ENCODE peak calls at places on chromosome 12, in ten cellular contexts. T is NCI-H2081, O is progenitor cell of endocrine pancreas, Z is NCI-H510A treated with DMSO at 0.1 percent for 48 hours, B is renal cortical epithelial cell, A is fibroblast of the aortic adventitia, Q is mucosa of descending colon, D is ELR, V is neural crest cell, H is EL. N is an unnamed sample.

GRCh38 chr12:120740871-120741270 is 15.2 kb downstream of the ACADS start:
- DNase-seq in D (no peak), V (no peak), H (no peak), T (no peak), O (no peak), Q (no peak), B (no peak), A (no peak), Z (no peak), N (no peak)

GRCh38 chr12:32756476-32757158 is 920 bp upstream of the YARS2 start:
- DNase-seq in A (peak), B (no peak), Q (peak), H (peak), D (peak), V (peak), O (no peak), T (no peak), Z (no peak), N (no peak)

GRCh38 chr12:105453306-105453705 is 122.8 kb downstream of the C12orf75 start:
- DNase-seq in B (no peak), D (no peak), V (no peak), Q (no peak), O (no peak), H (no peak), Z (no peak), A (no peak), T (no peak), N (no peak)

GRCh38 chr12:66636771-66637170 is 42.1 kb downstream of the GRIP1 start:
- DNase-seq in H (no peak), D (no peak), T (no peak), O (no peak), V (no peak), Q (no peak), A (no peak), Z (no peak), B (no peak), N (no peak)

GRCh38 chr12:1761857-1762256 is 58.5 kb upstream of the LRTM2 start:
- DNase-seq in D (no peak), Q (no peak), T (no peak), Z (no peak), A (no peak), V (no peak), B (no peak), H (no peak), O (no peak), N (no peak)

GRCh38 chr12:79455314-79455713 is 235.4 kb downstream of the PAWR start:
- DNase-seq in Z (no peak), B (peak), A (peak), T (no peak), V (no peak), H (no peak), D (no peak), O (no peak), Q (no peak), N (peak)

GRCh38 chr12:26810330-26810729 is 22.7 kb downstream of the ITPR2 start:
- DNase-seq in T (no peak), Z (no peak), O (no peak), B (peak), Q (no peak), V (no peak), D (peak), A (peak), H (peak), N (peak)

GRCh38 chr12:111256629-111257434 is 112.1 kb downstream of the PHETA1 start:
- DNase-seq in H (no peak), T (no peak), Q (no peak), D (no peak), O (no peak), A (no peak), Z (no peak), V (no peak), B (no peak), N (no peak)

GRCh38 chr12:179131-179884 is 34.6 kb downstream of the SLC6A12 start:
- DNase-seq in Q (no peak), Z (peak), D (peak), A (no peak), H (no peak), V (no peak), B (peak), O (no peak), T (peak), N (no peak)

GRCh38 chr12:83199069-83199468 is 512.4 kb downstream of the TMTC2 start:
- DNase-seq in T (no peak), B (no peak), Z (no peak), H (no peak), D (no peak), A (no peak), Q (no peak), O (no peak), V (no peak), N (no peak)

GRCh38 chr12:59036973-59037807 is 116.9 kb upstream of the LRIG3 start:
- DNase-seq in O (no peak), Z (no peak), B (peak), A (peak), Q (no peak), H (peak), D (peak), T (no peak), V (no peak), N (peak)

GRCh38 chr12:57592551-57593165 is 1.7 kb downstream of the PIP4K2C start:
- DNase-seq in H (peak), T (no peak), B (peak), V (no peak), Q (no peak), A (no peak), O (no peak), Z (no peak), D (peak), N (no peak)

GRCh38 chr12:53805801-53806200 is 54.0 kb upstream of the CISTR start:
- DNase-seq in Z (no peak), T (no peak), V (no peak), H (no peak), B (peak), A (no peak), Q (no peak), O (no peak), D (peak), N (no peak)

GRCh38 chr12:113407931-113408585 is 4.4 kb upstream of the SDS start:
- DNase-seq in A (peak), Q (no peak), Z (no peak), O (no peak), D (peak), T (no peak), V (no peak), B (no peak), H (peak), N (peak)